ENCODE peak calls at places on chromosomes 12 and 14, in nine cellular contexts. One of them, this sample, is unnamed.

GRCh38 chr14:58501214-58501816 is 73.8 kb downstream of the KIAA0586 start:
- DNase-seq in foreskin fibroblast: peak
- DNase-seq in mesenchymal stem cell: peak
- DNase-seq in stimulated activated CD4-positive, alpha-beta T cell treated with anti-CD3 and anti-CD28 coated beads, Interleukin-4, amount 100 ng/mL, for 48 hours: no peak
- DNase-seq in NCI-H2029: peak
- DNase-seq in activated CD8-positive, alpha-beta memory T cell treated with anti-CD3 and anti-CD28 coated beads for 48 hours: no peak
- DNase-seq in BE2C: peak
- DNase-seq in activated naive CD4-positive, alpha-beta T cell treated with anti-CD3 and anti-CD28 coated beads, Interleukin-2, amount 10 ng/mL, durations not matched to agents 7 days and 5 days: peak
- DNase-seq in iris pigment epithelial cell: peak
- DNase-seq in this sample: peak

GRCh38 chr14:38404616-38405015 is 148.7 kb upstream of the CLEC14A start:
- DNase-seq in foreskin fibroblast: no peak
- DNase-seq in mesenchymal stem cell: peak
- DNase-seq in stimulated activated CD4-positive, alpha-beta T cell treated with anti-CD3 and anti-CD28 coated beads, Interleukin-4, amount 100 ng/mL, for 48 hours: no peak
- DNase-seq in NCI-H2029: no peak
- DNase-seq in activated CD8-positive, alpha-beta memory T cell treated with anti-CD3 and anti-CD28 coated beads for 48 hours: no peak
- DNase-seq in BE2C: no peak
- DNase-seq in activated naive CD4-positive, alpha-beta T cell treated with anti-CD3 and anti-CD28 coated beads, Interleukin-2, amount 10 ng/mL, durations not matched to agents 7 days and 5 days: no peak
- DNase-seq in iris pigment epithelial cell: peak
- DNase-seq in this sample: no peak

GRCh38 chr12:12874014-12874413 is 17.3 kb upstream of the GPRC5A start:
- DNase-seq in foreskin fibroblast: no peak
- DNase-seq in mesenchymal stem cell: no peak
- DNase-seq in stimulated activated CD4-positive, alpha-beta T cell treated with anti-CD3 and anti-CD28 coated beads, Interleukin-4, amount 100 ng/mL, for 48 hours: no peak
- DNase-seq in NCI-H2029: no peak
- DNase-seq in activated CD8-positive, alpha-beta memory T cell treated with anti-CD3 and anti-CD28 coated beads for 48 hours: no peak
- DNase-seq in BE2C: no peak
- DNase-seq in activated naive CD4-positive, alpha-beta T cell treated with anti-CD3 and anti-CD28 coated beads, Interleukin-2, amount 10 ng/mL, durations not matched to agents 7 days and 5 days: no peak
- DNase-seq in iris pigment epithelial cell: no peak
- DNase-seq in this sample: no peak

GRCh38 chr12:15646586-15646985 is 142.6 kb downstream of the EPS8 start:
- DNase-seq in foreskin fibroblast: no peak
- DNase-seq in mesenchymal stem cell: no peak
- DNase-seq in stimulated activated CD4-positive, alpha-beta T cell treated with anti-CD3 and anti-CD28 coated beads, Interleukin-4, amount 100 ng/mL, for 48 hours: no peak
- DNase-seq in NCI-H2029: no peak
- DNase-seq in activated CD8-positive, alpha-beta memory T cell treated with anti-CD3 and anti-CD28 coated beads for 48 hours: no peak
- DNase-seq in BE2C: no peak
- DNase-seq in activated naive CD4-positive, alpha-beta T cell treated with anti-CD3 and anti-CD28 coated beads, Interleukin-2, amount 10 ng/mL, durations not matched to agents 7 days and 5 days: no peak
- DNase-seq in iris pigment epithelial cell: no peak
- DNase-seq in this sample: no peak

GRCh38 chr14:55382483-55382882 is 29.1 kb downstream of the ATG14 start:
- DNase-seq in foreskin fibroblast: no peak
- DNase-seq in mesenchymal stem cell: no peak
- DNase-seq in stimulated activated CD4-positive, alpha-beta T cell treated with anti-CD3 and anti-CD28 coated beads, Interleukin-4, amount 100 ng/mL, for 48 hours: no peak
- DNase-seq in NCI-H2029: no peak
- DNase-seq in activated CD8-positive, alpha-beta memory T cell treated with anti-CD3 and anti-CD28 coated beads for 48 hours: no peak
- DNase-seq in BE2C: no peak
- DNase-seq in activated naive CD4-positive, alpha-beta T cell treated with anti-CD3 and anti-CD28 coated beads, Interleukin-2, amount 10 ng/mL, durations not matched to agents 7 days and 5 days: no peak
- DNase-seq in iris pigment epithelial cell: peak
- DNase-seq in this sample: no peak

GRCh38 chr14:56635041-56635440 is 55.4 kb downstream of the TMEM260 start:
- DNase-seq in foreskin fibroblast: no peak
- DNase-seq in mesenchymal stem cell: no peak
- DNase-seq in stimulated activated CD4-positive, alpha-beta T cell treated with anti-CD3 and anti-CD28 coated beads, Interleukin-4, amount 100 ng/mL, for 48 hours: no peak
- DNase-seq in NCI-H2029: no peak
- DNase-seq in activated CD8-positive, alpha-beta memory T cell treated with anti-CD3 and anti-CD28 coated beads for 48 hours: no peak
- DNase-seq in BE2C: no peak
- DNase-seq in activated naive CD4-positive, alpha-beta T cell treated with anti-CD3 and anti-CD28 coated beads, Interleukin-2, amount 10 ng/mL, durations not matched to agents 7 days and 5 days: no peak
- DNase-seq in iris pigment epithelial cell: no peak
- DNase-seq in this sample: no peak

GRCh38 chr12:19440019-19440858 is 947 bp downstream of the AEBP2 start:
- DNase-seq in foreskin fibroblast: peak
- DNase-seq in mesenchymal stem cell: peak
- DNase-seq in stimulated activated CD4-positive, alpha-beta T cell treated with anti-CD3 and anti-CD28 coated beads, Interleukin-4, amount 100 ng/mL, for 48 hours: peak
- DNase-seq in NCI-H2029: peak
- DNase-seq in activated CD8-positive, alpha-beta memory T cell treated with anti-CD3 and anti-CD28 coated beads for 48 hours: peak
- DNase-seq in BE2C: peak
- DNase-seq in activated naive CD4-positive, alpha-beta T cell treated with anti-CD3 and anti-CD28 coated beads, Interleukin-2, amount 10 ng/mL, durations not matched to agents 7 days and 5 days: peak
- DNase-seq in iris pigment epithelial cell: peak
- DNase-seq in this sample: peak

GRCh38 chr14:68307769-68308168 is 485.1 kb downstream of the ZFP36L1 start:
- DNase-seq in foreskin fibroblast: peak
- DNase-seq in mesenchymal stem cell: no peak
- DNase-seq in stimulated activated CD4-positive, alpha-beta T cell treated with anti-CD3 and anti-CD28 coated beads, Interleukin-4, amount 100 ng/mL, for 48 hours: no peak
- DNase-seq in NCI-H2029: no peak
- DNase-seq in activated CD8-positive, alpha-beta memory T cell treated with anti-CD3 and anti-CD28 coated beads for 48 hours: no peak
- DNase-seq in BE2C: no peak
- DNase-seq in activated naive CD4-positive, alpha-beta T cell treated with anti-CD3 and anti-CD28 coated beads, Interleukin-2, amount 10 ng/mL, durations not matched to agents 7 days and 5 days: no peak
- DNase-seq in iris pigment epithelial cell: no peak
- DNase-seq in this sample: no peak